ENCODE peak calls at places on chromosomes 6 and 20, in seven cellular contexts. One of them, this sample, is unnamed. For H3K36me3, the result is how much of the 10 kb centered on the place peaks cover.

GRCh38 chr6:12164508-12164770 is 125.7 kb upstream of the EDN1 start:
- DNase-seq in mammary epithelial cell: no peak
- DNase-seq in HepG2: no peak
- DNase-seq in IMR-90: peak
- DNase-seq in psoas muscle: no peak
- DNase-seq in neural progenitor cell: no peak
- DNase-seq in transverse colon: no peak
- DNase-seq in this sample: no peak

GRCh38 chr20:54063998-54064676 is 6.3 kb downstream of the BCAS1 start:
- DNase-seq in mammary epithelial cell: no peak
- DNase-seq in HepG2: no peak
- DNase-seq in IMR-90: no peak
- DNase-seq in psoas muscle: no peak
- DNase-seq in neural progenitor cell: no peak
- DNase-seq in transverse colon: no peak
- DNase-seq in this sample: no peak

GRCh38 chr6:112249489-112249888 is 4.9 kb downstream of the LAMA4 start:
- DNase-seq in mammary epithelial cell: peak
- DNase-seq in HepG2: no peak
- DNase-seq in IMR-90: peak
- DNase-seq in psoas muscle: no peak
- DNase-seq in neural progenitor cell: no peak
- DNase-seq in transverse colon: no peak
- DNase-seq in this sample: no peak

GRCh38 chr6:28974505-28974904 is 30.6 kb downstream of the ZNF311 start:
- DNase-seq in mammary epithelial cell: no peak
- DNase-seq in HepG2: no peak
- DNase-seq in IMR-90: no peak
- DNase-seq in psoas muscle: no peak
- DNase-seq in neural progenitor cell: no peak
- DNase-seq in transverse colon: peak
- DNase-seq in this sample: no peak

GRCh38 chr6:13375360-13375878 is 47.1 kb upstream of the TBC1D7 start:
- DNase-seq in mammary epithelial cell: peak
- DNase-seq in HepG2: no peak
- DNase-seq in IMR-90: no peak
- DNase-seq in psoas muscle: no peak
- DNase-seq in neural progenitor cell: no peak
- DNase-seq in transverse colon: no peak
- DNase-seq in this sample: no peak

GRCh38 chr6:160348552-160349441 is 619 bp downstream of the SLC22A3 start:
- DNase-seq in mammary epithelial cell: peak
- DNase-seq in HepG2: peak
- DNase-seq in IMR-90: no peak
- DNase-seq in psoas muscle: peak
- DNase-seq in neural progenitor cell: peak
- DNase-seq in transverse colon: peak
- DNase-seq in this sample: peak

GRCh38 chr6:96716221-96716620 is 121.1 kb downstream of the GPR63 start:
- DNase-seq in mammary epithelial cell: no peak
- DNase-seq in HepG2: no peak
- DNase-seq in IMR-90: no peak
- DNase-seq in psoas muscle: no peak
- DNase-seq in neural progenitor cell: peak
- DNase-seq in transverse colon: no peak
- DNase-seq in this sample: no peak

GRCh38 chr6:36350681-36351091 is 14.0 kb upstream of the BNIP5 start:
- DNase-seq in mammary epithelial cell: peak
- DNase-seq in HepG2: no peak
- DNase-seq in IMR-90: peak
- DNase-seq in psoas muscle: no peak
- DNase-seq in neural progenitor cell: no peak
- DNase-seq in transverse colon: no peak
- DNase-seq in this sample: peak

GRCh38 chr6:97669191-97669651 is 386.2 kb upstream of the MMS22L start:
- DNase-seq in mammary epithelial cell: no peak
- DNase-seq in HepG2: no peak
- DNase-seq in IMR-90: peak
- DNase-seq in psoas muscle: no peak
- DNase-seq in neural progenitor cell: peak
- DNase-seq in transverse colon: no peak
- DNase-seq in this sample: no peak

GRCh38 chr6:137728386-137729349 is 138.4 kb upstream of the TNFAIP3 start:
- DNase-seq in mammary epithelial cell: peak
- DNase-seq in HepG2: peak
- DNase-seq in IMR-90: peak
- DNase-seq in psoas muscle: peak
- DNase-seq in neural progenitor cell: peak
- DNase-seq in transverse colon: no peak
- DNase-seq in this sample: no peak

GRCh38 chr6:37650071-37650481 is 47.6 kb downstream of the MDGA1 start:
- DNase-seq in mammary epithelial cell: no peak
- DNase-seq in HepG2: peak
- DNase-seq in IMR-90: no peak
- DNase-seq in psoas muscle: no peak
- DNase-seq in neural progenitor cell: peak
- DNase-seq in transverse colon: no peak
- DNase-seq in this sample: no peak

GRCh38 chr6:95978230-95978629 is 37.5 kb upstream of the FUT9 start:
- DNase-seq in mammary epithelial cell: peak
- DNase-seq in HepG2: no peak
- DNase-seq in IMR-90: no peak
- DNase-seq in psoas muscle: no peak
- DNase-seq in neural progenitor cell: no peak
- DNase-seq in transverse colon: no peak
- DNase-seq in this sample: no peak

GRCh38 chr20:8756410-8756809 is 312.5 kb upstream of the PLCB4 start:
- DNase-seq in mammary epithelial cell: peak
- DNase-seq in HepG2: peak
- DNase-seq in IMR-90: peak
- DNase-seq in psoas muscle: peak
- DNase-seq in neural progenitor cell: no peak
- DNase-seq in transverse colon: no peak
- DNase-seq in this sample: no peak

GRCh38 chr6:150547511-150548222 is 52.0 kb upstream of the PLEKHG1 start:
- DNase-seq in mammary epithelial cell: no peak
- DNase-seq in HepG2: peak
- DNase-seq in IMR-90: no peak
- DNase-seq in psoas muscle: peak
- DNase-seq in neural progenitor cell: peak
- DNase-seq in transverse colon: no peak
- DNase-seq in this sample: peak

GRCh38 chr20:48826883-48827771 is 672 bp downstream of the PREX1 start:
- DNase-seq in mammary epithelial cell: no peak
- DNase-seq in HepG2: no peak
- DNase-seq in IMR-90: no peak
- DNase-seq in psoas muscle: no peak
- DNase-seq in neural progenitor cell: peak
- DNase-seq in transverse colon: peak
- DNase-seq in this sample: no peak

GRCh38 chr6:27293436-27294152 is 18.5 kb downstream of the POM121L2 start:
- DNase-seq in mammary epithelial cell: peak
- DNase-seq in HepG2: peak
- DNase-seq in IMR-90: peak
- DNase-seq in psoas muscle: no peak
- DNase-seq in neural progenitor cell: peak
- DNase-seq in transverse colon: no peak
- DNase-seq in this sample: no peak

GRCh38 chr20:18985551-18985950 is 172.0 kb downstream of the SCP2D1 start:
- DNase-seq in mammary epithelial cell: peak
- DNase-seq in HepG2: no peak
- DNase-seq in IMR-90: no peak
- DNase-seq in psoas muscle: no peak
- DNase-seq in neural progenitor cell: no peak
- DNase-seq in transverse colon: no peak
- DNase-seq in this sample: no peak

DNA sequence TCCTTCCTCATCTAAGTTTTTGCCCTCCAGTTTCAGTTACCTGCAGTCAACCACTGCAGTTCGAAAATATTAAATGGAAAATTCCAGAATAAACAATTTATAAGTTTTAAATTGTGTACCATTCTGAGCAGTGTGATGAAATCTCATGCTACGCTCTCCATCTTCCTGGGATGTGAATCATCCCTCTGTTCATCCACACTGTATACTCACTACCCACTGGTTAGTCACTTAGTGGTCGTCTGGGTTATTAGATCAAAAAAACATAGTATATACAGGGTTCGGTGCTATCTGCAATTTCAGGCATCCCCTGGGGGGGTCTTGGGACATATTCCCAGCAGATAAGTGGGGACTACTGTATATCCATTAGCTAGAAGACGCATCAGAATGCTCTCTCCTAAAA is 151.9 kb upstream of the SLC22A16 start:
- DNase-seq in mammary epithelial cell: peak
- DNase-seq in HepG2: no peak
- DNase-seq in IMR-90: peak
- DNase-seq in psoas muscle: no peak
- DNase-seq in neural progenitor cell: no peak
- DNase-seq in transverse colon: no peak
- DNase-seq in this sample: no peak
- H3K36me3 ChIP-seq in mammary epithelial cell: under half
- H3K36me3 ChIP-seq in HepG2: under half
- H3K36me3 ChIP-seq in IMR-90: under half
- H3K36me3 ChIP-seq in psoas muscle: under half
- H3K36me3 ChIP-seq in neural progenitor cell: under half
- H3K36me3 ChIP-seq in transverse colon: under half
- H3K36me3 ChIP-seq in this sample: under half

GRCh38 chr20:59993736-59994484 is 35.7 kb downstream of the CDH26 start:
- DNase-seq in mammary epithelial cell: no peak
- DNase-seq in HepG2: no peak
- DNase-seq in IMR-90: no peak
- DNase-seq in psoas muscle: no peak
- DNase-seq in neural progenitor cell: peak
- DNase-seq in transverse colon: no peak
- DNase-seq in this sample: no peak
- H3K36me3 ChIP-seq in mammary epithelial cell: under half
- H3K36me3 ChIP-seq in HepG2: under half
- H3K36me3 ChIP-seq in IMR-90: under half
- H3K36me3 ChIP-seq in psoas muscle: under half
- H3K36me3 ChIP-seq in neural progenitor cell: under half
- H3K36me3 ChIP-seq in transverse colon: under half
- H3K36me3 ChIP-seq in this sample: under half

GRCh38 chr20:59750209-59750840 is 146.0 kb downstream of the PHACTR3 start:
- DNase-seq in mammary epithelial cell: no peak
- DNase-seq in HepG2: no peak
- DNase-seq in IMR-90: no peak
- DNase-seq in psoas muscle: no peak
- DNase-seq in neural progenitor cell: no peak
- DNase-seq in transverse colon: no peak
- DNase-seq in this sample: no peak

GRCh38 chr20:59748555-59749292 is 144.4 kb downstream of the PHACTR3 start:
- DNase-seq in mammary epithelial cell: no peak
- DNase-seq in HepG2: no peak
- DNase-seq in IMR-90: peak
- DNase-seq in psoas muscle: peak
- DNase-seq in neural progenitor cell: no peak
- DNase-seq in transverse colon: peak
- DNase-seq in this sample: no peak

GRCh38 chr20:59751075-59751711 is 146.9 kb downstream of the PHACTR3 start:
- DNase-seq in mammary epithelial cell: peak
- DNase-seq in HepG2: peak
- DNase-seq in IMR-90: peak
- DNase-seq in psoas muscle: peak
- DNase-seq in neural progenitor cell: peak
- DNase-seq in transverse colon: peak
- DNase-seq in this sample: peak

GRCh38 chr20:59747671-59748515 is 143.6 kb downstream of the PHACTR3 start:
- DNase-seq in mammary epithelial cell: no peak
- DNase-seq in HepG2: no peak
- DNase-seq in IMR-90: no peak
- DNase-seq in psoas muscle: no peak
- DNase-seq in neural progenitor cell: no peak
- DNase-seq in transverse colon: no peak
- DNase-seq in this sample: no peak

DNA sequence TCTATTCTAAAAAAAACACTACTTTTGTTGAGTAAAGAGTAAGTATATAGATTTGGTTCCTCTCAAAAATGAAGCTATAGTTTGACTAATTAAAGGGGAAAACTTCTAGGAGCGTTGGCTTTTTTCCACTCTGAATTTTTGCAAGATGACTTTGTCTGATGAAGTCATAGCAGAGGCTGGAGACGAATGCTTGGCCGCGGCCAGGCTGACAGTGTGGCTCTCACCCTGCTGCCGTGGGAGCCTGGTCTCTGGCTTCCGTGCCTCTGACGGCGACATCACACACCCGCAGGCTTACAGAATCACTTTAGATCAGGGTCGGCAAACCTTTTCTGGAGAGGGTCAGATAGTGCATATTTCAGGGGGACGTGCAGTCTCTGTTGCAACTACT is 144.9 kb downstream of the PHACTR3 start:
- DNase-seq in mammary epithelial cell: peak
- DNase-seq in HepG2: no peak
- DNase-seq in IMR-90: peak
- DNase-seq in psoas muscle: peak
- DNase-seq in neural progenitor cell: no peak
- DNase-seq in transverse colon: no peak
- DNase-seq in this sample: no peak
- H3K36me3 ChIP-seq in mammary epithelial cell: under half
- H3K36me3 ChIP-seq in HepG2: under half
- H3K36me3 ChIP-seq in IMR-90: under half
- H3K36me3 ChIP-seq in psoas muscle: under half
- H3K36me3 ChIP-seq in neural progenitor cell: under half
- H3K36me3 ChIP-seq in transverse colon: under half
- H3K36me3 ChIP-seq in this sample: under half

GRCh38 chr20:59033616-59034165 is 1.6 kb upstream of the ATP5F1E start:
- DNase-seq in mammary epithelial cell: no peak
- DNase-seq in HepG2: no peak
- DNase-seq in IMR-90: no peak
- DNase-seq in psoas muscle: no peak
- DNase-seq in neural progenitor cell: no peak
- DNase-seq in transverse colon: no peak
- DNase-seq in this sample: no peak
- H3K36me3 ChIP-seq in mammary epithelial cell: under half
- H3K36me3 ChIP-seq in HepG2: under half
- H3K36me3 ChIP-seq in IMR-90: under half
- H3K36me3 ChIP-seq in psoas muscle: under half
- H3K36me3 ChIP-seq in neural progenitor cell: under half
- H3K36me3 ChIP-seq in transverse colon: under half
- H3K36me3 ChIP-seq in this sample: under half

DNA sequence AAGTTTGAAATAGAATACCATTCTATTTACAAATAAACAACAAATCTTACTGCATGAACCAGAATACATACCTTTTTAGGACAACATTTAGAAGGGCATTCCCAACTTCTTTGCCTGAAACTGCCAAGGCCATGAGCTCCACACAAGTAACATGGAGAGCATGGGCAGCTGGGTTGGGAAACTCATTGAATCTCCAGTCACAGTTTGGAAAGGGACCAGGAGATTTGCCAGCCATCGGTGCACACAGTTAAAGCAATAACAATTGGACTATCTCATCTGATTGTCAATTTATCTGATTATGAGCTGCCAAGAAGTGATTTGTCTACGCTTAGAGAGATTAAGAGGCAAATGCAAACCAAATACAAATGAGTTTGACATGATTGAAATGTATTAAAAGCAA is 19.9 kb downstream of the ARG1 start:
- DNase-seq in mammary epithelial cell: no peak
- DNase-seq in HepG2: no peak
- DNase-seq in IMR-90: no peak
- DNase-seq in psoas muscle: no peak
- DNase-seq in neural progenitor cell: no peak
- DNase-seq in transverse colon: no peak
- DNase-seq in this sample: no peak
- H3K36me3 ChIP-seq in mammary epithelial cell: under half
- H3K36me3 ChIP-seq in HepG2: under half
- H3K36me3 ChIP-seq in IMR-90: under half
- H3K36me3 ChIP-seq in psoas muscle: under half
- H3K36me3 ChIP-seq in neural progenitor cell: under half
- H3K36me3 ChIP-seq in transverse colon: half or more
- H3K36me3 ChIP-seq in this sample: under half

GRCh38 chr20:20580139-20580538 is 132.3 kb downstream of the RALGAPA2 start:
- DNase-seq in mammary epithelial cell: no peak
- DNase-seq in HepG2: no peak
- DNase-seq in IMR-90: no peak
- DNase-seq in psoas muscle: no peak
- DNase-seq in neural progenitor cell: no peak
- DNase-seq in transverse colon: no peak
- DNase-seq in this sample: no peak
- H3K36me3 ChIP-seq in mammary epithelial cell: under half
- H3K36me3 ChIP-seq in HepG2: under half
- H3K36me3 ChIP-seq in IMR-90: under half
- H3K36me3 ChIP-seq in psoas muscle: under half
- H3K36me3 ChIP-seq in neural progenitor cell: under half
- H3K36me3 ChIP-seq in transverse colon: under half
- H3K36me3 ChIP-seq in this sample: under half